ENCODE peak calls at places on chromosome 20, in seven cellular contexts. Z is NCI-H1417; L is NCI-H1092; C is COR-L47; M is stimulated activated CD4-positive, alpha-beta T cell treated with anti-CD3 and anti-CD28 coated beads, Interleukin-15, amount 100 ng/mL, for 1 hour; O is testis; I is tibial nerve. A is an unnamed sample.

GRCh38 chr20:37638527-37638926 is 55.3 kb upstream of the CTNNBL1 start:
- DNase-seq in Z (no peak), L (no peak), C (no peak), M (no peak), O (no peak), I (no peak), A (no peak)

GRCh38 chr20:16944753-16945152 is 196.6 kb downstream of the OTOR start:
- DNase-seq in Z (no peak), L (no peak), C (no peak), M (no peak), O (no peak), I (no peak), A (no peak)

GRCh38 chr20:44582321-44583025 is at the start of gene PKIG:
- DNase-seq in Z (no peak), L (no peak), C (no peak), M (no peak), O (no peak), I (no peak), A (no peak)

GRCh38 chr20:48006036-48006833 is 221.0 kb upstream of the SULF2 start:
- DNase-seq in Z (no peak), L (no peak), C (no peak), M (no peak), O (no peak), I (no peak), A (no peak)

GRCh38 chr20:62523473-62524203 is 47.8 kb upstream of the GATA5 start:
- DNase-seq in Z (no peak), L (no peak), C (no peak), M (no peak), O (no peak), I (no peak), A (no peak)

GRCh38 chr20:46808565-46808964 is 86.1 kb upstream of the EYA2 start:
- DNase-seq in Z (peak), L (peak), C (peak), M (no peak), O (no peak), I (no peak), A (no peak)

GRCh38 chr20:51184289-51184688 is 161.4 kb upstream of the KCNG1 start:
- DNase-seq in Z (no peak), L (no peak), C (no peak), M (no peak), O (no peak), I (no peak), A (no peak)

GRCh38 chr20:25399038-25399430 is 8.4 kb upstream of the ABHD12 start:
- DNase-seq in Z (peak), L (peak), C (peak), M (no peak), O (peak), I (no peak), A (peak)

GRCh38 chr20:22523499-22524392 is 60.6 kb downstream of the FOXA2 start:
- DNase-seq in Z (no peak), L (no peak), C (no peak), M (no peak), O (no peak), I (no peak), A (peak)

GRCh38 chr20:830011-830521 is 3.4 kb upstream of the FAM110A start:
- DNase-seq in Z (no peak), L (no peak), C (no peak), M (no peak), O (no peak), I (no peak), A (no peak)

GRCh38 chr20:46289416-46289815 is 18.9 kb downstream of the CDH22 start:
- DNase-seq in Z (peak), L (no peak), C (no peak), M (no peak), O (no peak), I (no peak), A (no peak)

GRCh38 chr20:24208652-24209051 is 220.1 kb upstream of the GGTLC1 start:
- DNase-seq in Z (no peak), L (no peak), C (no peak), M (no peak), O (no peak), I (no peak), A (no peak)

GRCh38 chr20:61799394-61799923 is 266.2 kb downstream of the TAF4 start:
- DNase-seq in Z (no peak), L (no peak), C (no peak), M (no peak), O (no peak), I (no peak), A (no peak)

GRCh38 chr20:34907616-34908469 is 31.4 kb downstream of the ACSS2 start:
- DNase-seq in Z (peak), L (no peak), C (peak), M (no peak), O (peak), I (no peak), A (no peak)

GRCh38 chr20:49123982-49124381 is 64.2 kb downstream of the STAU1 start:
- DNase-seq in Z (no peak), L (no peak), C (no peak), M (no peak), O (no peak), I (no peak), A (no peak)

GRCh38 chr20:21509597-21510331 is 4.1 kb downstream of the NKX2-2 start:
- DNase-seq in Z (no peak), L (no peak), C (no peak), M (no peak), O (peak), I (no peak), A (no peak)

GRCh38 chr20:19275038-19275629 is 62.7 kb downstream of the SLC24A3 start:
- DNase-seq in Z (no peak), L (no peak), C (no peak), M (no peak), O (no peak), I (no peak), A (no peak)

GRCh38 chr20:34068001-34068400 is 44.0 kb downstream of the EIF2S2 start:
- DNase-seq in Z (no peak), L (no peak), C (no peak), M (no peak), O (no peak), I (no peak), A (no peak)

GRCh38 chr20:40632346-40632976 is 56.6 kb downstream of the MAFB start:
- DNase-seq in Z (no peak), L (no peak), C (peak), M (no peak), O (no peak), I (no peak), A (no peak)

GRCh38 chr20:6051505-6051904 is 2.4 kb downstream of the LRRN4 start:
- DNase-seq in Z (peak), L (no peak), C (no peak), M (no peak), O (no peak), I (no peak), A (no peak)

GRCh38 chr20:38187512-38187911 is 22.4 kb upstream of the TGM2 start:
- DNase-seq in Z (no peak), L (no peak), C (no peak), M (no peak), O (no peak), I (no peak), A (no peak)

GRCh38 chr20:4710106-4710475 is 11.6 kb upstream of the PRND start:
- DNase-seq in Z (no peak), L (no peak), C (no peak), M (no peak), O (no peak), I (no peak), A (no peak)

GRCh38 chr20:44836596-44837120 is 26.3 kb upstream of the RIMS4 start:
- DNase-seq in Z (no peak), L (no peak), C (no peak), M (no peak), O (no peak), I (no peak), A (no peak)

GRCh38 chr20:35870541-35871307 is 83.6 kb downstream of the SCAND1 start:
- DNase-seq in Z (no peak), L (no peak), C (no peak), M (no peak), O (no peak), I (no peak), A (no peak)

GRCh38 chr20:10504893-10505292 is 69.8 kb downstream of the SLX4IP start:
- DNase-seq in Z (no peak), L (no peak), C (no peak), M (no peak), O (peak), I (no peak), A (no peak)

GRCh38 chr20:45898285-45898684 is 7.2 kb downstream of the CTSA start:
- DNase-seq in Z (no peak), L (no peak), C (no peak), M (no peak), O (no peak), I (no peak), A (no peak)

GRCh38 chr20:54716169-54716747 is 240.9 kb downstream of the DOK5 start:
- DNase-seq in Z (no peak), L (no peak), C (no peak), M (no peak), O (no peak), I (no peak), A (no peak)

A was measured in NCI-H510A.